ENCODE peak calls at places on chromosomes 5 and 9, in four cellular contexts. J is GDM1, Y is hepatic stellate cell, C is mesendoderm. H is an unnamed sample.

GRCh38 chr9:37899041-37899440 is 4.9 kb downstream of the SLC25A51 start:
- DNase-seq in J (no peak), Y (peak), C (no peak), H (no peak)

GRCh38 chr9:4235951-4236804 is 63.7 kb downstream of the GLIS3 start:
- DNase-seq in J (no peak), Y (no peak), C (peak), H (no peak)

GRCh38 chr5:33808699-33809098 is 83.1 kb downstream of the ADAMTS12 start:
- DNase-seq in J (no peak), Y (no peak), C (no peak), H (no peak)

GRCh38 chr5:18802336-18802735 is 1168.1 kb downstream of the TAF11L14 start:
- DNase-seq in J (no peak), Y (no peak), C (no peak), H (no peak)

GRCh38 chr5:133884525-133885311 is 83.7 kb downstream of the C5orf15 start:
- DNase-seq in J (no peak), Y (no peak), C (no peak), H (no peak)

GRCh38 chr9:121631978-121632418 is 19.4 kb upstream of the DAB2IP start:
- DNase-seq in J (no peak), Y (no peak), C (no peak), H (no peak)

GRCh38 chr9:99173570-99174504 is 47.9 kb downstream of the ALG2 start:
- DNase-seq in J (no peak), Y (no peak), C (no peak), H (no peak)

GRCh38 chr5:5533927-5534326 is 111.5 kb downstream of the ICE1 start:
- DNase-seq in J (no peak), Y (no peak), C (no peak), H (no peak)

GRCh38 chr9:86902606-86903460 is 44.5 kb downstream of the GAS1 start:
- DNase-seq in J (no peak), Y (no peak), C (peak), H (no peak)

GRCh38 chr5:168187599-168187998 is 103.8 kb upstream of the WWC1 start:
- DNase-seq in J (no peak), Y (no peak), C (no peak), H (no peak)

GRCh38 chr5:179486596-179487051 is 63.7 kb upstream of the RUFY1 start:
- DNase-seq in J (no peak), Y (no peak), C (no peak), H (no peak)

GRCh38 chr9:123365287-123365880 is 9.4 kb downstream of the CRB2 start:
- DNase-seq in J (no peak), Y (no peak), C (peak), H (no peak)

GRCh38 chr5:160370713-160371034 is 248 bp upstream of the C1QTNF2 start:
- DNase-seq in J (no peak), Y (no peak), C (no peak), H (no peak)

GRCh38 chr9:104747245-104747564 is 278 bp upstream of the NIPSNAP3A start:
- DNase-seq in J (no peak), Y (no peak), C (no peak), H (no peak)

GRCh38 chr5:149265559-149265958 is 6.1 kb upstream of the AFAP1L1 start:
- DNase-seq in J (no peak), Y (peak), C (peak), H (no peak)

GRCh38 chr9:138024131-138024530 is 146.5 kb downstream of the CACNA1B start:
- DNase-seq in J (no peak), Y (no peak), C (no peak), H (no peak)

GRCh38 chr5:82276800-82277612 is 1.1 kb downstream of the RPS23 start:
- DNase-seq in J (no peak), Y (no peak), C (no peak), H (no peak)

GRCh38 chr9:99040254-99040653 is 64.7 kb upstream of the TGFBR1 start:
- DNase-seq in J (no peak), Y (no peak), C (no peak), H (no peak)

GRCh38 chr5:104088876-104089778 is 526.5 kb upstream of the NUDT12 start:
- DNase-seq in J (no peak), Y (no peak), C (peak), H (no peak)

GRCh38 chr9:136769710-136770191 is 5.4 kb upstream of the LCN15 start:
- DNase-seq in J (peak), Y (peak), C (peak), H (no peak)

GRCh38 chr9:125889122-125889523 is 141.9 kb downstream of the PBX3 start:
- DNase-seq in J (no peak), Y (no peak), C (no peak), H (no peak)

GRCh38 chr5:67528953-67529352 is 332.4 kb upstream of the CD180 start:
- DNase-seq in J (no peak), Y (no peak), C (no peak), H (no peak)

GRCh38 chr5:107361945-107362344 is 308.8 kb downstream of the EFNA5 start:
- DNase-seq in J (no peak), Y (no peak), C (no peak), H (no peak)

GRCh38 chr5:115402822-115403577 is 106.5 kb upstream of the CCDC112 start:
- DNase-seq in J (no peak), Y (peak), C (no peak), H (no peak)

GRCh38 chr9:479316-479715 is 264.7 kb downstream of the DOCK8 start:
- DNase-seq in J (no peak), Y (no peak), C (no peak), H (no peak)

GRCh38 chr5:558871-559503 is 34.7 kb upstream of the SLC9A3 start:
- DNase-seq in J (no peak), Y (no peak), C (no peak), H (no peak)

GRCh38 chr9:128124873-128125574 is 2.5 kb downstream of the PTGES2 start:
- DNase-seq in J (peak), Y (no peak), C (peak), H (peak)

GRCh38 chr5:55187370-55187769 is 14.4 kb upstream of the CDC20B start:
- DNase-seq in J (no peak), Y (no peak), C (peak), H (no peak)

GRCh38 chr5:126363658-126364057 is 59.6 kb upstream of the GRAMD2B start:
- DNase-seq in J (no peak), Y (no peak), C (no peak), H (no peak)

GRCh38 chr5:100776244-100776643 is 126.8 kb downstream of the ST8SIA4 start:
- DNase-seq in J (no peak), Y (no peak), C (no peak), H (no peak)

GRCh38 chr9:83714316-83714715 is 6.6 kb upstream of the UBQLN1 start:
- DNase-seq in J (no peak), Y (peak), C (no peak), H (no peak)

GRCh38 chr5:148290271-148291195 is 21.7 kb upstream of the SPINK7 start:
- DNase-seq in J (no peak), Y (peak), C (peak), H (no peak)

GRCh38 chr9:71966601-71967000 is 55.2 kb downstream of the C9orf85 start:
- DNase-seq in J (no peak), Y (no peak), C (peak), H (no peak)

GRCh38 chr5:83729389-83729788 is 8.7 kb upstream of the HAPLN1 start:
- DNase-seq in J (no peak), Y (no peak), C (no peak), H (no peak)

GRCh38 chr9:6008169-6008979 is 7.0 kb downstream of the RANBP6 start:
- DNase-seq in J (peak), Y (peak), C (peak), H (peak)

GRCh38 chr9:127557466-127557869 is 54.6 kb upstream of the STXBP1 start:
- DNase-seq in J (peak), Y (no peak), C (peak), H (peak)

GRCh38 chr5:178231736-178232123 is 872 bp downstream of the PHYKPL start:
- DNase-seq in J (no peak), Y (no peak), C (no peak), H (no peak)

GRCh38 chr5:111135406-111135805 is 43.3 kb downstream of the WDR36 start:
- DNase-seq in J (no peak), Y (no peak), C (no peak), H (no peak)

GRCh38 chr9:99057665-99058625 is 47.0 kb upstream of the TGFBR1 start:
- DNase-seq in J (peak), Y (no peak), C (peak), H (peak)

H was measured in CMK.